ENCODE peak calls at places on chromosomes 7 and 10, in four cellular contexts. X, Q, A and Y are unnamed samples.

GRCh38 chr10:72081772-72082590 is 6.4 kb downstream of the SPOCK2 start:
- DNase-seq in X (no peak), Q (no peak), A (peak; percentile 19), Y (no peak)

GRCh38 chr7:135938563-135938962 is 38.6 kb downstream of the MTPN start:
- DNase-seq in Q (no peak), X (no peak), A (no peak), Y (no peak)

GRCh38 chr7:94183289-94183749 is 179.2 kb upstream of the BET1 start:
- DNase-seq in A (no peak), X (peak; percentile 100), Q (peak; percentile 11), Y (peak; percentile 33)

GRCh38 chr10:114996542-114996941 is 58.5 kb downstream of the TRUB1 start:
- DNase-seq in Q (no peak), X (no peak), A (no peak), Y (no peak)

GRCh38 chr7:98848918-98849317 is 20.9 kb downstream of the TMEM130 start:
- DNase-seq in Q (no peak), A (no peak), X (no peak), Y (no peak)

GRCh38 chr7:116327751-116328150 is 117.4 kb downstream of the TES start:
- DNase-seq in Q (no peak), X (peak; percentile 45), A (no peak), Y (no peak)

GRCh38 chr7:21898265-21898930 is 47.3 kb downstream of the CDCA7L start:
- DNase-seq in X (no peak), Q (no peak), A (peak; percentile 7), Y (no peak)

GRCh38 chr10:120048358-120048757 is 155.8 kb downstream of the SEC23IP start:
- DNase-seq in A (no peak), Q (no peak), X (no peak), Y (no peak)

GRCh38 chr10:112335866-112336265 is 38.0 kb upstream of the ACSL5 start:
- DNase-seq in X (no peak), Q (no peak), A (no peak), Y (no peak)

GRCh38 chr7:95915731-95916130 is 143.4 kb downstream of the DYNC1I1 start:
- DNase-seq in A (no peak), Q (no peak), X (no peak), Y (no peak)

GRCh38 chr10:3693031-3693714 is 91.8 kb downstream of the KLF6 start:
- DNase-seq in A (no peak), X (no peak), Q (peak; percentile 34), Y (no peak)

GRCh38 chr7:103524042-103524907 is 78.3 kb upstream of the SLC26A5 start:
- DNase-seq in Q (peak; percentile 13), X (no peak), A (no peak), Y (no peak)

GRCh38 chr10:80552151-80552646 is 14.5 kb downstream of the SH2D4B start:
- DNase-seq in Q (peak; percentile 89), A (no peak), X (no peak), Y (no peak)

GRCh38 chr10:33008499-33009243 is 50.6 kb upstream of the ITGB1 start:
- DNase-seq in X (no peak), A (peak; percentile 63), Q (peak; percentile 82), Y (peak; percentile 35)

GRCh38 chr7:108660465-108660864 is 90.8 kb downstream of the DNAJB9 start:
- DNase-seq in A (no peak), Q (peak; percentile 26), X (no peak), Y (no peak)

GRCh38 chr7:31958216-31958615 is 112.0 kb downstream of the PDE1C start:
- DNase-seq in A (no peak), X (peak; percentile 49), Q (no peak), Y (no peak)

GRCh38 chr7:57416601-57417358 is 33.2 kb upstream of the ZNF716 start:
- DNase-seq in Q (no peak), X (no peak), A (no peak), Y (no peak)

GRCh38 chr7:67825356-67825755 is 828.7 kb downstream of the TYW1 start:
- DNase-seq in Q (no peak), X (no peak), A (no peak), Y (no peak)

DNA sequence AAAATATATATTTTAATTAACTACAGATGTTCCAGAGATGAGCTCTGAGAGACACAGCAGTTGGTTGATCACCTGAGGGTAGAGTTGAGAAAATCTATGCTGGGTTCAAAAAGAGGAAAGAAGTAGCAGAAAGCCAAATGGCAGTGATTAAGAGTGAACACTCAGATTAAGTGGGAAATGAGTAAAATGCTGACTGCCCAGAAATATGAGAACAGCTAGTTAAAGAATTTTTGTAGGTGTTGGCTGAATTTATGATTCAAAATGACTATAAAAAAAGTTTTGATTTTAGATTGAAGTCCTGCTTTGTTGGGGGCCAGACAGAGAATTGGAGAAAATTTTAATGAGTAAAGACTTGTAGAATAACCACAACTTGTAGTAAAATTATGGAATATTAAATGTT is 9.8 kb downstream of the TCTN3 start:
- DNase-seq in A (no peak), X (no peak), Q (no peak), Y (no peak)
- H3K36me3 ChIP-seq in A (peaks cover 38% of the 10 kb centered on the region), X (peaks cover 14% of the 10 kb centered on the region), Q (peaks cover 38% of the 10 kb centered on the region), Y (peaks cover 61% of the 10 kb centered on the region)

GRCh38 chr10:19638873-19639233 is 177.4 kb upstream of the PLXDC2 start:
- DNase-seq in Q (no peak), A (no peak), X (no peak), Y (no peak)
- H3K4me3 ChIP-seq in Q (no peak overlapping the region), A (no peak overlapping the region), X (no peak overlapping the region), Y (peak overlapping the region; percentile 30)

GRCh38 chr10:103394180-103394579 is 2.1 kb downstream of the ATP5MK start:
- DNase-seq in A (no peak), Q (no peak), X (no peak), Y (no peak)

GRCh38 chr10:103396067-103396788 is at the start of the genes ATP5MK and PDCD11:
- DNase-seq in Q (peak; percentile 98), A (peak; percentile 92), X (peak; percentile 90), Y (peak; percentile 97)

GRCh38 chr10:103396789-103397087 is 312 bp downstream of the PDCD11 start:
- DNase-seq in A (no peak), Q (no peak), X (no peak), Y (no peak)

GRCh38 chr10:103397191-103397825 is 882 bp downstream of the PDCD11 start:
- DNase-seq in X (no peak), A (no peak), Q (no peak), Y (no peak)

DNA sequence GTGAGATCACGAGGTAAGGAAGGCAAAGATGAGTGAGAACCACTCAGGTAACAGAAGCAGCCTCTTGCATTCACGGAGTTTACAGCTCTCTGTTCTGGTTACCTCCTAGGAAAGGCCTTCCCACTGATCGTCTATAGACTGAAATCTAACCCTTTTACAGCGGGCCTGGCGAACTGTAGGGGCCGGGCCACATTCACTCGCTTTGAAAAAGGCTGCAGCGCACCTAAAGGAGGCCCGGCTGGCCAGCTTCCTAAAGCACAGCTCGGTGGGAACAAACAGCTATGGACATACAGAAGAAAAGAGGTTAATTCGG is 565 bp downstream of the ATP5MK start:
- DNase-seq in Q (peak; percentile 44), X (no peak), A (no peak), Y (peak; percentile 7)
- H3K36me3 ChIP-seq in Q (peaks cover 16% of the 10 kb centered on the region), X (peaks cover 4% of the 10 kb centered on the region), A (peaks cover 11% of the 10 kb centered on the region), Y (peaks cover 71% of the 10 kb centered on the region)

GRCh38 chr10:30056281-30056680 is 3.1 kb downstream of the JCAD start:
- DNase-seq in X (no peak), A (no peak), Q (no peak), Y (no peak)
- H3K4me3 ChIP-seq in X (no peak overlapping the region), A (no peak overlapping the region), Q (no peak overlapping the region), Y (peak overlapping the region; percentile 60)

GRCh38 chr10:5915451-5915850 is 25.4 kb downstream of the FBH1 start:
- DNase-seq in A (no peak), Q (no peak), X (no peak), Y (no peak)

GRCh38 chr10:5919568-5919967 is 29.5 kb downstream of the FBH1 start:
- DNase-seq in Q (no peak), A (no peak), X (no peak), Y (no peak)

GRCh38 chr10:5921746-5922145 is 31.7 kb downstream of the FBH1 start:
- DNase-seq in Q (no peak), X (no peak), A (no peak), Y (no peak)

GRCh38 chr10:5913736-5914135 is 23.7 kb downstream of the FBH1 start:
- DNase-seq in X (no peak), A (no peak), Q (no peak), Y (no peak)

GRCh38 chr10:5917305-5917704 is 27.3 kb downstream of the FBH1 start:
- DNase-seq in X (no peak), A (no peak), Q (no peak), Y (no peak)
- H3K36me3 ChIP-seq in X (peaks cover 39% of the 10 kb centered on the region), A (peaks cover 50% of the 10 kb centered on the region), Q (peaks cover 5% of the 10 kb centered on the region), Y (peaks cover 70% of the 10 kb centered on the region)

GRCh38 chr10:48522011-48522765 is 82.7 kb downstream of the ARHGAP22 start:
- DNase-seq in Q (no peak), A (no peak), X (no peak), Y (peak; percentile 70)

GRCh38 chr10:48523820-48524758 is 80.8 kb downstream of the ARHGAP22 start:
- DNase-seq in X (no peak), A (no peak), Q (peak; percentile 74), Y (peak; percentile 35)

GRCh38 chr10:48525113-48525512 is 79.8 kb downstream of the ARHGAP22 start:
- DNase-seq in A (no peak), X (no peak), Q (no peak), Y (no peak)

GRCh38 chr10:48525956-48526355 is 78.9 kb downstream of the ARHGAP22 start:
- DNase-seq in A (no peak), X (no peak), Q (peak; percentile 67), Y (no peak)

DNA sequence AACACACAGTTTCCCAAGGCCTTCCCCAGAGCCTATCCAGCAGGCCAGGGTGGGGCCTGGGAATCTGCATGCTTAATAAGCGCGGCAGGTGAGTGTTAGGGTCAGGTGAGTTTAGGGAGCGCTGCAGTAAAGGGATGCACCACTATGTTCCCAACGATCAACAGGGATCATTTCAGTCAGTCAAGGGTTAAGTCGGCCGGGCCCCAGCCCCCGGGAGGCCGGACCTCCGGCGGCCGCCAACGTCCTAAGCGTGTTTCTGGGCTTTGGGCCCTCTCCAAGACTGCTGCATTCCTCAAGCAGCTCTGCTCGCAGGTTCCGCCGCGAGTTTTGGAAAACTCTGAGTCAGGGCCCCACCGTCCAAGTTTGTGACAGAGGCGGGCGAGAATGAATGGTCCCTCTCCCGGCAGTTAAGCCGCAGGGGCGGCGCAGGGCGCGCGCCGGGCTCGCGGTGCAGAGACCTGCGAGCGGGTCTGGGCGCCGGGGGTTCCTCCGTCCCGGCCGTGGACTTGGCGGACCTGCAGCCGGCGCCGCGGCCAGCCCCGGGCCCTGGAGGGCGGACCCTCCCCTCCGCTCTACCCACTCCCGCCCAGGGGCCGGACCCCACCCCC is 81.6 kb downstream of the ARHGAP22 start:
- DNase-seq in Q (peak; percentile 65), X (peak; percentile 59), A (no peak), Y (peak; percentile 92)
- H3K4me3 ChIP-seq in Q (peak overlapping the region; percentile 82), X (peak overlapping the region; percentile 56), A (no peak overlapping the region), Y (peak overlapping the region; percentile 52)

DNA sequence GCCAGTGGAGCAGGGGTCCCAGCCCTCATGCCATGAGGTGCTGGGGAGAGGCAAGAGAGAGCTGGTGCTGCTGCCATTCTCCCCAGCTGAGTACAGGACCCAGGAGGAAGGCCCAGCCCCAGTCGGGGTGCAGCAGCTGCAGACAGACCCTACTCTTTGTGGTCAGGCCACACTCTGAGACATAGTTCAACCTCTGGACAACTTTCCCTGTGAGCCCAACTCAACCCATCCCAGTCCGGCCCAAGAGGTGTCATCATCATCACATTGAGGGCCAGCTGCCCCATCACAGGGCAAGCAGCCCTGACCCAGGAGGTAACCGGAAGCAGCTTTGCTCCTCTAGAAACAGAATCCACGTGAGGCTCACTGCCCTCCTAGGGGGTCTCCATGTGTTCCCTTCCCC is 133.8 kb upstream of the KCNMA1 start:
- DNase-seq in Q (no peak), A (no peak), X (no peak), Y (no peak)
- H3K36me3 ChIP-seq in Q (no peaks in the 10 kb centered on the region), A (no peaks in the 10 kb centered on the region), X (no peaks in the 10 kb centered on the region), Y (no peaks in the 10 kb centered on the region)